ENCODE peak calls at places on chromosomes 2 and 18, in four cellular contexts. F, K, N and J are unnamed samples.

GRCh38 chr2:208359632-208359986 is 47.0 kb upstream of the PTH2R start:
- DNase-seq in F (no peak), K (no peak), N (no peak), J (peak; percentile 13)

GRCh38 chr18:57585846-57586242 is 658 bp downstream of the FECH start:
- DNase-seq in F (no peak), K (no peak), N (no peak), J (peak; percentile 9)

GRCh38 chr2:80499095-80499494 is 194.5 kb upstream of the LRRTM1 start:
- DNase-seq in F (peak; percentile 32), K (peak; percentile 18), N (no peak), J (no peak)

GRCh38 chr2:38665854-38666577 is at the start of gene GALM:
- DNase-seq in F (peak; percentile 91), K (peak; percentile 99), N (no peak), J (peak; percentile 84)

GRCh38 chr2:127138281-127138680 is 31.3 kb upstream of the BIN1 start:
- DNase-seq in F (no peak), K (no peak), N (no peak), J (no peak)

GRCh38 chr2:206614825-206615224 is 27.5 kb upstream of the FAM237A start:
- DNase-seq in F (peak; percentile 79), K (no peak), N (no peak), J (peak; percentile 49)

GRCh38 chr2:207394812-207395534 is 134.8 kb upstream of the CREB1 start:
- DNase-seq in F (peak; percentile 94), K (no peak), N (no peak), J (peak; percentile 49)

GRCh38 chr2:68426885-68427579 is 40.1 kb downstream of the FBXO48 start:
- DNase-seq in F (peak; percentile 37), K (no peak), N (no peak), J (no peak)

GRCh38 chr18:45834303-45834702 is 8.8 kb downstream of the SIGLEC15 start:
- DNase-seq in F (no peak), K (no peak), N (no peak), J (no peak)

GRCh38 chr2:223560704-223561435 is 41.3 kb downstream of the SCG2 start:
- DNase-seq in F (peak; percentile 47), K (no peak), N (no peak), J (no peak)

GRCh38 chr2:190069936-190070696 is 7.6 kb upstream of the MSTN start:
- DNase-seq in F (peak; percentile 74), K (peak; percentile 68), N (no peak), J (peak; percentile 9)

GRCh38 chr2:162301151-162301804 is 17.2 kb downstream of the IFIH1 start:
- DNase-seq in F (peak; percentile 60), K (peak; percentile 62), N (no peak), J (peak; percentile 63)

GRCh38 chr2:9961014-9961413 is 9.5 kb downstream of the GRHL1 start:
- DNase-seq in F (no peak), K (no peak), N (no peak), J (peak; percentile 52)

GRCh38 chr18:77110936-77111335 is 21.6 kb downstream of the MBP start:
- DNase-seq in F (no peak), K (no peak), N (no peak), J (no peak)

GRCh38 chr2:162582357-162582798 is 238.4 kb downstream of the GCA start:
- DNase-seq in F (peak; percentile 66), K (peak; percentile 99), N (no peak), J (no peak)

GRCh38 chr18:48835119-48835518 is 115.6 kb downstream of the SMAD7 start:
- DNase-seq in F (no peak), K (no peak), N (no peak), J (no peak)

GRCh38 chr18:76115580-76115979 is 379.5 kb downstream of the ZNF516 start:
- DNase-seq in F (no peak), K (no peak), N (no peak), J (no peak)

GRCh38 chr2:152251811-152252210 is 76.2 kb upstream of the STAM2 start:
- DNase-seq in F (no peak), K (no peak), N (no peak), J (no peak)

GRCh38 chr18:63869851-63870250 is 17.7 kb upstream of the SERPINB2 start:
- DNase-seq in F (no peak), K (no peak), N (no peak), J (no peak)

GRCh38 chr2:100358554-100358953 is 36.3 kb upstream of the LONRF2 start:
- DNase-seq in F (no peak), K (no peak), N (no peak), J (no peak)

GRCh38 chr18:24731158-24731557 is 270.7 kb downstream of the HRH4 start:
- DNase-seq in F (no peak), K (no peak), N (no peak), J (no peak)

GRCh38 chr2:183995632-183996031 is 602.7 kb upstream of the ZNF804A start:
- DNase-seq in F (peak; percentile 50), K (no peak), N (no peak), J (no peak)

GRCh38 chr2:53641290-53641689 is 126.3 kb upstream of the CHAC2 start:
- DNase-seq in F (no peak), K (no peak), N (no peak), J (no peak)

GRCh38 chr2:56474412-56475158 is 290.8 kb downstream of the CCDC85A start:
- DNase-seq in F (peak; percentile 5), K (no peak), N (no peak), J (no peak)

GRCh38 chr2:232979871-232980461 is 33.1 kb downstream of the NGEF start:
- DNase-seq in F (peak; percentile 88), K (peak; percentile 27), N (no peak), J (no peak)

GRCh38 chr2:164599954-164600589 is 21.2 kb downstream of the GRB14 start:
- DNase-seq in F (peak; percentile 87), K (peak; percentile 88), N (no peak), J (peak; percentile 67)

GRCh38 chr2:219736196-219736595 is 108.8 kb downstream of the SLC4A3 start:
- DNase-seq in F (peak; percentile 69), K (peak; percentile 51), N (no peak), J (peak; percentile 25)

GRCh38 chr2:239062743-239063142 is 214.9 kb downstream of the TWIST2 start:
- DNase-seq in F (no peak), K (no peak), N (no peak), J (no peak)

GRCh38 chr18:38796762-38797161 is 1231.2 kb upstream of the CELF4 start:
- DNase-seq in F (no peak), K (no peak), N (no peak), J (no peak)

GRCh38 chr2:222424729-222425671 is 657 bp downstream of the SGPP2 start:
- DNase-seq in F (no peak), K (no peak), N (no peak), J (no peak)

GRCh38 chr18:10715791-10716190 is 190.0 kb downstream of the NAPG start:
- DNase-seq in F (peak; percentile 13), K (no peak), N (no peak), J (no peak)

GRCh38 chr18:73288813-73289212 is 421.0 kb upstream of the NETO1 start:
- DNase-seq in F (peak; percentile 28), K (no peak), N (no peak), J (no peak)

GRCh38 chr18:60347526-60348045 is 25.0 kb downstream of the MC4R start:
- DNase-seq in F (no peak), K (no peak), N (no peak), J (no peak)

GRCh38 chr2:141554810-141555209 is 576.0 kb downstream of the LRP1B start:
- DNase-seq in F (peak; percentile 64), K (peak; percentile 18), N (no peak), J (no peak)
- TF ChIP-seq RAD21 in F (peak; percentile 76), K (no peak), N (peak; percentile 94), J (no peak)

GRCh38 chr2:192004188-192004963 is 157.5 kb upstream of the CAVIN2 start:
- DNase-seq in F (no peak), K (peak; percentile 18), N (peak; percentile 40), J (no peak)

GRCh38 chr2:192005214-192005613 is 158.3 kb upstream of the CAVIN2 start:
- DNase-seq in F (no peak), K (no peak), N (no peak), J (no peak)

GRCh38 chr2:191999101-191999836 is 152.4 kb upstream of the CAVIN2 start:
- DNase-seq in F (no peak), K (no peak), N (no peak), J (no peak)

GRCh38 chr2:192000196-192000990 is 153.5 kb upstream of the CAVIN2 start:
- DNase-seq in F (no peak), K (no peak), N (no peak), J (no peak)

DNA sequence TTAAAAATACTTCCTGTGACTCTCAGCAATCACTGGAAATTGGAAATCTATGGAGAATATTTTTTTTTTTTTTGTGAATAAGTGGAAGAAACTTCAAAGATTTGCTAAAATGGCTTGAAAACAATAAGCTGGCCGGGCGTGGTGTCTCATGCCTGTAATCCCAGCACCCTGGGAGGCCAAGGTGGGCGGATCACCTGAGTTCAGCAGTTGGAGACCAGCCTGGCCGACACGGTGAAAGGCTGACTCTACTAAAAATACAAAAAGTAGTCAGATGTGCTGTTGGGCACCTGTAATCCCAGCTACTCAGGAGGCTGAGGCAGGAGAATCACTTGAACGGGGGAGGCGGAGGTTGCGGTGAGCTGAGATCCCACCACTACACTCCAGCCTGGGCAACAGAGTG is 155.5 kb upstream of the CAVIN2 start:
- DNase-seq in F (no peak), K (no peak), N (no peak), J (no peak)
- TF ChIP-seq JUNB in F (no peak), K (no peak), N (no peak), J (no peak)

GRCh38 chr2:231113489-231113888 is 11.4 kb downstream of the HTR2B start:
- DNase-seq in F (no peak), K (no peak), N (no peak), J (no peak)

GRCh38 chr2:231117148-231117547 is 7.7 kb downstream of the HTR2B start:
- DNase-seq in F (no peak), K (no peak), N (no peak), J (no peak)

GRCh38 chr2:231115651-231116050 is 9.2 kb downstream of the HTR2B start:
- DNase-seq in F (no peak), K (no peak), N (no peak), J (no peak)

GRCh38 chr2:231110551-231110950 is 14.3 kb downstream of the HTR2B start:
- DNase-seq in F (no peak), K (no peak), N (no peak), J (no peak)

DNA sequence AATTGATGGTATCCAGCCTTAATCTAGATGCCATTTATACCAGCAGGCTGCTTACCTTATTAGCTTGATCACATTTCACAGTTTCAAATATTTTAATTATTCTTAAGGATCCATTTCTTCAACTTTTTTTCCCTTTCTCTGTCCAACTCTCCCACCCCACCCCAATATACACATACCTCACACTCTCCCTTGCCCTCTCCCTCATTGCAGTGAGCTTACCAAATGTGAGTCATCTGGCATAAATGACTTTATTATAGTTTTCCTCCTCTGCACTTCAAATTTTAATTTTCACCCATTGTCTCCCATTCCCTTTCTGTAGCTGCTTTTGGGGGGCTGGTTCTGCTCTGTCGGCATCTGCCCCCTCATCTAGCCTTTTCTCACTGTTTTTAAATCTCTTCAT is 12.9 kb downstream of the HTR2B start:
- DNase-seq in F (no peak), K (no peak), N (no peak), J (no peak)
- TF ChIP-seq RAD21 in F (no peak), K (no peak), N (no peak), J (no peak)

GRCh38 chr2:15790838-15791237 is 149.5 kb upstream of the MYCN start:
- DNase-seq in F (no peak), K (no peak), N (no peak), J (no peak)
- TF ChIP-seq JUNB in F (no peak), K (no peak), N (no peak), J (no peak)

GRCh38 chr2:203737360-203737759 is 30.9 kb downstream of the CD28 start:
- DNase-seq in F (no peak), K (no peak), N (no peak), J (no peak)
- TF ChIP-seq RAD21 in F (no peak), K (no peak), N (no peak), J (no peak)

GRCh38 chr2:174007010-174007409 is 41.8 kb upstream of the SP3 start:
- DNase-seq in F (no peak), K (no peak), N (no peak), J (no peak)
- TF ChIP-seq JUNB in F (no peak), K (no peak), N (no peak), J (no peak)